ENCODE peak calls at places on chromosomes 5 and 9, in five cellular contexts. A is K562, Q is HepG2, H is H1, O is GM12878. N is an unnamed sample.

GRCh38 chr5:113433071-113433470 is 1.7 kb downstream of the TSSK1B start:
- DNase-seq in Q (no peak), H (no peak), A (peak; percentile 24), O (no peak), N (no peak)

GRCh38 chr9:13113751-13114150 is 165.7 kb downstream of the MPDZ start:
- DNase-seq in A (no peak), Q (no peak), O (no peak), H (no peak), N (no peak)

GRCh38 chr9:136618578-136619547 is 43.9 kb upstream of the EGFL7 start:
- DNase-seq in O (no peak), Q (no peak), A (no peak), H (no peak), N (no peak)

GRCh38 chr9:89526667-89527066 is 28.8 kb upstream of the SEMA4D start:
- DNase-seq in O (no peak), A (no peak), H (no peak), Q (no peak), N (no peak)

GRCh38 chr9:109919736-109920408 is 139.9 kb downstream of the PALM2AKAP2 start:
- DNase-seq in H (no peak), O (no peak), Q (no peak), A (no peak), N (no peak)

GRCh38 chr5:170306381-170306790 is 8.8 kb upstream of the LCP2 start:
- DNase-seq in Q (no peak), O (no peak), A (peak; percentile 74), H (no peak), N (no peak)

GRCh38 chr5:146016764-146017484 is 80.5 kb downstream of the SH3RF2 start:
- DNase-seq in Q (no peak), H (no peak), A (no peak), O (no peak), N (no peak)

GRCh38 chr5:110094109-110094508 is 404.4 kb downstream of the MAN2A1 start:
- DNase-seq in A (no peak), H (no peak), Q (no peak), O (no peak), N (no peak)

GRCh38 chr9:132993511-132993939 is 15.0 kb downstream of the GFI1B start:
- DNase-seq in H (no peak), O (no peak), Q (peak; percentile 29), A (no peak), N (no peak)

GRCh38 chr5:149550267-149550582 is 1.0 kb downstream of the CSNK1A1 start:
- DNase-seq in O (no peak), A (peak; percentile 21), H (no peak), Q (no peak), N (no peak)

GRCh38 chr5:45507174-45507573 is 189.0 kb downstream of the HCN1 start:
- DNase-seq in A (no peak), H (no peak), O (no peak), Q (no peak), N (no peak)

GRCh38 chr5:173498286-173498685 is 118.2 kb downstream of the BOD1 start:
- DNase-seq in A (no peak), Q (no peak), O (no peak), H (no peak), N (no peak)

GRCh38 chr5:144265643-144266042 is 95.0 kb downstream of the KCTD16 start:
- DNase-seq in H (no peak), A (no peak), Q (no peak), O (no peak), N (no peak)

GRCh38 chr9:79312686-79313421 is 258.9 kb upstream of the TLE4 start:
- DNase-seq in Q (no peak), A (no peak), O (no peak), H (no peak), N (no peak)

GRCh38 chr5:127517480-127518318 is at the start of gene PRRC1:
- DNase-seq in H (peak; percentile 21), A (peak; percentile 91), O (peak; percentile 23), Q (peak; percentile 64), N (peak; percentile 94)

GRCh38 chr5:37886207-37886905 is 46.5 kb upstream of the GDNF start:
- DNase-seq in A (no peak), O (no peak), H (no peak), Q (no peak), N (peak; percentile 8)

GRCh38 chr5:67015577-67016290 is 180.9 kb downstream of the CD180 start:
- DNase-seq in A (no peak), H (no peak), O (no peak), Q (no peak), N (no peak)

GRCh38 chr5:73812962-73813588 is 187.1 kb downstream of the ARHGEF28 start:
- DNase-seq in Q (peak; percentile 74), O (no peak), H (no peak), A (no peak), N (no peak)

GRCh38 chr9:108053555-108054061 is 564.0 kb upstream of the KLF4 start:
- DNase-seq in H (no peak), Q (no peak), A (no peak), O (no peak), N (no peak)

GRCh38 chr9:17578911-17579793 is at the start of gene SH3GL2:
- DNase-seq in O (no peak), A (no peak), Q (no peak), H (peak; percentile 74), N (peak; percentile 70)

GRCh38 chr9:116156621-116157314 is 3.2 kb downstream of the PAPPA start:
- DNase-seq in Q (no peak), O (no peak), H (no peak), A (no peak), N (peak; percentile 44)

GRCh38 chr5:69148981-69149675 is 17.8 kb upstream of the CCNB1 start:
- DNase-seq in O (no peak), A (no peak), H (no peak), Q (no peak), N (no peak)

GRCh38 chr9:38224941-38225340 is 155.9 kb upstream of the SHB start:
- DNase-seq in A (no peak), H (no peak), Q (no peak), O (no peak), N (no peak)

GRCh38 chr5:168578506-168579205 is 512 bp downstream of the PANK3 start:
- DNase-seq in H (no peak), A (no peak), Q (peak; percentile 51), O (no peak), N (peak; percentile 73)
- H2AFZ ChIP-seq in H (no peak overlapping the region), A (peak overlapping the region; percentile 87), Q (no peak overlapping the region), O (peak overlapping the region; percentile 9), N (peak overlapping the region; percentile 71)

DNA sequence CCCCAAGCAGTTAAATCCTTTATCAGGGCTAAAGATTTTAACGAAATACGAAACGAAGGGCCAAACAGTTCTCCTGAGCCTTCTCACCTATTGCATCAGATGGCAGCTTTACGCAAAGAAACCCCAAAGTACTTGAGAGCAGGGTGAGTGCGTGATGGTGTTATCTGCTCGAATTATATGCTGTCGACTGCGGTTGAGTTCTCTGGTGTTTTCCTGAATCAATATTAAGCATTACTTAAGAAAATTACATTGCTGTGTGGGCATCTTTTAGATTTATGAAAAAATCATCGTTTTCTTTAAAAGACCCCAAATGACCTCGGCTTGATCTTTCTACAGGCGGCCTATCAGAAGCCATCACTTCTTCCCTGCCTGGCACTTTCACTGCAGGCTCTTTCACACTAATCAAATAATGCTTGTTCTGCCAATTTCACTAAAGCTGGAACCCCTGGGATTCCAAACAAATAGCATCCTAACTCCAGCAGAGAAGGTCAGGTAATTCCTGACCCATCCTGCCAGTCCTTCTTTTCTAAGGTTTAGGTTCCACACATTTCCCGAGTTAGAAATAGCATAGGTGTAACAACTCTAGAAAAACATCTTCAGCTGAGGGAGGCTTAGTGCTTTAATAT is 1.7 kb downstream of the UBE2QL1 start:
- DNase-seq in O (no peak), Q (no peak), A (no peak), H (no peak), N (no peak)
- TF ChIP-seq TAF1 in O (no peak), Q (no peak), A (no peak), H (no peak), N (no peak)

DNA sequence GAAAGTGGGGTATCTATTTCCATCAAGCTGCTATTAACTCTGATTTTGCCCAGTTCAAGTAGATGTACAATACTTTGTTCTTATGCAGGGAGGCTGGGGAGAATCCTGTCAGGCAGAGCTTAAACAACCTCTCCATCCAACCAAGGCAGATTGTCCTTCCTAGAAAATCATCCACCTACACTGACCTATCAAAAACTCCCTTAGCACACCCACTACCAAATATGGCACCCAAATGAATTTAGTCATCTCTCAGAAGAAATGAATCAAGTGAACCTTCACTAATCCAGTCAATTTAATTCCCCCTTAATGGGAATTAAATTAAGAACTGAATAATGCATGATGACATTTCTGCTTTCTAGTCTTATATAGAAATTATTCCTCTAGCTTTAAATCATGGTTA is 18.4 kb upstream of the HEMGN start:
- DNase-seq in H (no peak), O (no peak), Q (no peak), A (no peak), N (no peak)
- TF ChIP-seq POLR2AphosphoS5 in H (no peak), O (no peak), Q (no peak), A (no peak), N (no peak)

GRCh38 chr5:140073296-140073695 is 30.2 kb upstream of the NRG2 start:
- DNase-seq in O (no peak), H (no peak), A (peak; percentile 18), Q (no peak), N (peak; percentile 32)
- H2AFZ ChIP-seq in O (no peak overlapping the region), H (no peak overlapping the region), A (no peak overlapping the region), Q (no peak overlapping the region), N (no peak overlapping the region)

N was measured in SK-N-SH.